ENCODE peak calls at places on chromosomes 1 and 21, in seven cellular contexts. Q is left lung, X is epithelial cell of esophagus, E is Caco-2, Z is esophagus squamous epithelium, G is Panc1, R is B cell. K is an unnamed sample.

GRCh38 chr1:16281765-16282164 is 44.8 kb upstream of the CPLANE2 start:
- DNase-seq in Q (no peak), X (no peak), E (no peak), Z (no peak), G (no peak), R (no peak), K (no peak)

GRCh38 chr1:188599313-188599712 is 1770.6 kb downstream of the PLA2G4A start:
- DNase-seq in Q (no peak), X (no peak), E (no peak), Z (no peak), G (no peak), R (no peak), K (no peak)

GRCh38 chr21:38438476-38438893 is 59.8 kb downstream of the ERG start:
- DNase-seq in Q (peak; percentile 61), X (no peak), E (no peak), Z (no peak), G (no peak), R (no peak), K (no peak)

GRCh38 chr1:161736332-161736969 is 13.1 kb upstream of the DUSP12 start:
- DNase-seq in Q (no peak), X (peak; percentile 87), E (no peak), Z (no peak), G (no peak), R (no peak), K (no peak)

GRCh38 chr1:230849451-230850194 is 18.7 kb downstream of the C1orf198 start:
- DNase-seq in Q (peak; percentile 65), X (peak; percentile 22), E (no peak), Z (no peak), G (no peak), R (no peak), K (no peak)

GRCh38 chr1:223210786-223211115 is 67.7 kb upstream of the TLR5 start:
- DNase-seq in Q (no peak), X (no peak), E (no peak), Z (no peak), G (no peak), R (no peak), K (no peak)

GRCh38 chr1:159853417-159853816 is 9.0 kb downstream of the VSIG8 start:
- DNase-seq in Q (no peak), X (no peak), E (no peak), Z (no peak), G (no peak), R (no peak), K (no peak)

GRCh38 chr21:33478858-33479678 is 706 bp downstream of the TMEM50B start:
- DNase-seq in Q (peak; percentile 42), X (peak; percentile 23), E (peak; percentile 44), Z (no peak), G (no peak), R (peak; percentile 56), K (peak; percentile 69)

GRCh38 chr1:197884173-197884572 is 18.3 kb upstream of the C1orf53 start:
- DNase-seq in Q (no peak), X (no peak), E (peak; percentile 43), Z (no peak), G (no peak), R (no peak), K (no peak)

GRCh38 chr1:3567405-3567804 is 43.9 kb downstream of the MEGF6 start:
- DNase-seq in Q (no peak), X (no peak), E (no peak), Z (no peak), G (no peak), R (no peak), K (no peak)

GRCh38 chr1:161242313-161242712 is 4.3 kb upstream of the NR1I3 start:
- DNase-seq in Q (no peak), X (no peak), E (no peak), Z (no peak), G (no peak), R (no peak), K (no peak)

GRCh38 chr1:53549287-53549686 is 90.1 kb downstream of the DMRTB1 start:
- DNase-seq in Q (no peak), X (no peak), E (no peak), Z (no peak), G (no peak), R (no peak), K (no peak)

GRCh38 chr1:235513495-235514366 is 9.5 kb upstream of the B3GALNT2 start:
- DNase-seq in Q (no peak), X (peak; percentile 69), E (no peak), Z (no peak), G (no peak), R (peak; percentile 47), K (no peak)

GRCh38 chr1:64308856-64309255 is 105.4 kb downstream of the UBE2U start:
- DNase-seq in Q (no peak), X (peak; percentile 97), E (no peak), Z (no peak), G (no peak), R (no peak), K (no peak)

GRCh38 chr1:245751671-245752070 is 596.9 kb downstream of the KIF26B start:
- DNase-seq in Q (no peak), X (no peak), E (no peak), Z (no peak), G (no peak), R (no peak), K (no peak)

GRCh38 chr1:155086182-155086741 is 7.6 kb downstream of the EFNA3 start:
- DNase-seq in Q (peak; percentile 56), X (peak; percentile 60), E (peak; percentile 72), Z (no peak), G (no peak), R (peak; percentile 77), K (peak; percentile 86)

GRCh38 chr1:181482521-181483083 is 715 bp upstream of the CACNA1E start:
- DNase-seq in Q (peak; percentile 47), X (peak; percentile 43), E (no peak), Z (no peak), G (no peak), R (no peak), K (peak; percentile 80)

GRCh38 chr1:226634611-226635246 is 86.2 kb downstream of the STUM start:
- DNase-seq in Q (peak; percentile 31), X (no peak), E (no peak), Z (no peak), G (no peak), R (peak; percentile 36), K (no peak)

GRCh38 chr1:153253693-153254092 is 5.8 kb upstream of the LORICRIN start:
- DNase-seq in Q (no peak), X (no peak), E (no peak), Z (no peak), G (no peak), R (no peak), K (no peak)

GRCh38 chr1:57377731-57378139 is 46.1 kb downstream of the DAB1 start:
- DNase-seq in Q (no peak), X (no peak), E (no peak), Z (no peak), G (no peak), R (no peak), K (no peak)

GRCh38 chr1:214952648-214953047 is 129.9 kb upstream of the KCNK2 start:
- DNase-seq in Q (no peak), X (no peak), E (peak; percentile 37), Z (no peak), G (no peak), R (no peak), K (no peak)

GRCh38 chr1:244322791-244323521 is 128.8 kb downstream of the ADSS2 start:
- DNase-seq in Q (peak; percentile 50), X (peak; percentile 97), E (no peak), Z (no peak), G (peak; percentile 92), R (no peak), K (no peak)

GRCh38 chr1:18955442-18956188 is 861 bp downstream of the IFFO2 start:
- DNase-seq in Q (peak; percentile 52), X (peak; percentile 52), E (no peak), Z (no peak), G (no peak), R (no peak), K (no peak)
- TF ChIP-seq CTCF in Q (no peak), X (no peak), E (no peak), Z (peak; percentile 32), G (no peak), R (no peak), K (peak; percentile 24)

GRCh38 chr1:23283660-23284602 is 60.2 kb downstream of the HNRNPR start:
- DNase-seq in Q (no peak), X (peak; percentile 39), E (no peak), Z (no peak), G (no peak), R (no peak), K (no peak)
- TF ChIP-seq CTCF in Q (no peak), X (no peak), E (no peak), Z (no peak), G (no peak), R (no peak), K (no peak)

GRCh38 chr1:240465531-240465940 is 146.4 kb downstream of the GREM2 start:
- DNase-seq in Q (no peak), X (no peak), E (no peak), Z (no peak), G (no peak), R (no peak), K (no peak)

GRCh38 chr1:240467895-240468294 is 144.1 kb downstream of the GREM2 start:
- DNase-seq in Q (no peak), X (no peak), E (no peak), Z (no peak), G (no peak), R (no peak), K (no peak)

GRCh38 chr1:240466509-240466908 is 145.4 kb downstream of the GREM2 start:
- DNase-seq in Q (no peak), X (no peak), E (no peak), Z (no peak), G (no peak), R (no peak), K (no peak)

GRCh38 chr1:240464099-240464498 is 147.9 kb downstream of the GREM2 start:
- DNase-seq in Q (no peak), X (peak; percentile 7), E (no peak), Z (no peak), G (no peak), R (no peak), K (no peak)

DNA sequence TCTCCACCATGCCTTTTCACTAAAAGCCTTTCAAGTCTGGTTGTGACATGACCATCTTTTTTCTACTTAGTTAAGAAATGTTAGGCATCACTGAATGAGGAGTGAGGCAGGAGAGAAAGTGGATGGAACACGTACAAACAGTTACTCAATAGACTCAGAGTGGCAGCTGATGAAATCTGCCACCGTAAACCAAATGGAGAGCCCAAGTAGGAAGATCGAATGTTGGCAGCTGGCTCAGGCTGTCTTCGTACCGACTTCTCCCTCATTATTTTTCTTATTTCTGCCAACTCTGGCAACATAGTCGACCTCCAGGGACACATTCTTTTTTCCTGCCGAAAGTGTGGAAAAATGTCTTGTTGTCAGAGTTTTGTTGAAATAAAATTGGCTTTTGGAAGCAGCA is 143.3 kb downstream of the GREM2 start:
- DNase-seq in Q (no peak), X (no peak), E (no peak), Z (no peak), G (no peak), R (no peak), K (no peak)
- TF ChIP-seq CTCF in Q (no peak), X (no peak), E (no peak), Z (no peak), G (no peak), R (no peak), K (no peak)

DNA sequence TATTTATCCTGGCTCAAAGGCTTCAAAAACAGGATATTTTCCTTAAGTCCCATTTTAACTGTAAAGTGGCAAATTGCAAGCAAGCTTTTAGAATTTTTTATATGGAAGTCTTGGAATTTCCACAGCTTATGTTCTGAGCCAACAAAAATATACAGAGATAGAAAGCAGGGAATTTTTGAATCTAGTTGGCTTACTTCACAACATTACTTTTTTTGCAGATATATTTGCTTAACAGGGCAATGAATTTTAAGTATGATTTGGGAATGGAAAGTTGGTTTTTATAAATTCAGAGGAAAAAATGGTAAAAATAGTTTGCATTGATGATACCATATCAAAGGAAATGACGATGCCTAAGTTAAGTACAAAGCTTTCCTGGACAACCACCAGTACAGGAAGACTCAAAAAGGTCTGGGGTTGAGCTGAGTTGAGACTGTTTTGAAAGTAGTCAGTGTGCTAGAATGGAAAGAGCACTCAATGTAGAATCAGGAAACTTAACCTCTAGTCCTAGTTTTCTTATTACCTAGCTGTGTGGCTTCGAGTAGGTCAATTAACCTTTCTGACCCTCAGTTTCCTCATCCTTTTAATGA is 11.0 kb upstream of the VCAM1 start:
- DNase-seq in Q (no peak), X (no peak), E (no peak), Z (no peak), G (no peak), R (no peak), K (no peak)
- TF ChIP-seq CTCF in Q (no peak), X (no peak), E (no peak), Z (no peak), G (no peak), R (no peak), K (no peak)

K was measured in type B pancreatic cell.